ENCODE peak calls at places on chromosomes 2 and 18, in eight cellular contexts. F is NCI-H446; V is ureter; P is activated CD4-positive, alpha-beta memory T cell treated with anti-CD3 and anti-CD28 coated beads for 36 hours; J is H4; N is activated CD4-positive, alpha-beta T cell treated with anti-CD3 and anti-CD28 coated beads, Interleukin-2, amount 10 ng/mL, durations not matched to agents 7 days and 5 days; B is naive thymus-derived CD8-positive, alpha-beta T cell; O is H7. S is an unnamed sample.

GRCh38 chr2:239337877-239338484 is 62.8 kb downstream of the HDAC4 start:
- DNase-seq in P (no peak), F (no peak), N (no peak), B (no peak), V (no peak), J (no peak), O (peak; percentile 76), S (peak; percentile 65)

GRCh38 chr2:72109291-72109690 is 38.4 kb downstream of the CYP26B1 start:
- DNase-seq in B (no peak), J (no peak), P (no peak), N (no peak), F (no peak), V (no peak), O (no peak), S (peak; percentile 20)

GRCh38 chr2:187011206-187011605 is 162.2 kb upstream of the ZSWIM2 start:
- DNase-seq in P (no peak), J (no peak), B (no peak), N (no peak), F (no peak), V (no peak), O (no peak), S (no peak)

GRCh38 chr18:21316296-21316695 is 74.3 kb downstream of the GREB1L start:
- DNase-seq in N (no peak), P (no peak), J (no peak), O (no peak), F (no peak), V (no peak), B (no peak), S (no peak)

GRCh38 chr2:232463701-232464533 is 8.0 kb downstream of the ALPI start:
- DNase-seq in J (no peak), V (no peak), F (no peak), O (no peak), N (no peak), B (peak; percentile 27), P (no peak), S (peak; percentile 47)

GRCh38 chr2:64283641-64284371 is 139.6 kb upstream of the PELI1 start:
- DNase-seq in P (peak; percentile 38), B (no peak), O (no peak), V (no peak), F (no peak), J (no peak), N (peak; percentile 50), S (no peak)

GRCh38 chr2:232592687-232593407 is 40.6 kb upstream of the EFHD1 start:
- DNase-seq in V (no peak), F (no peak), O (no peak), B (no peak), P (peak; percentile 25), J (peak; percentile 48), N (no peak), S (no peak)

GRCh38 chr18:34867520-34867919 is 157.4 kb downstream of the DTNA start:
- DNase-seq in F (peak; percentile 6), O (peak; percentile 70), V (no peak), J (peak; percentile 20), B (no peak), N (no peak), P (peak; percentile 24), S (peak; percentile 83)

GRCh38 chr2:99865217-99865569 is 277.2 kb downstream of the AFF3 start:
- DNase-seq in V (no peak), J (no peak), P (no peak), F (no peak), B (no peak), O (no peak), N (no peak), S (no peak)

GRCh38 chr2:37585982-37586621 is 85.3 kb downstream of the CDC42EP3 start:
- DNase-seq in F (no peak), N (peak; percentile 77), J (no peak), V (peak; percentile 70), O (no peak), P (peak; percentile 85), B (peak; percentile 80), S (no peak)

GRCh38 chr2:69344305-69344704 is 42.7 kb downstream of the GFPT1 start:
- DNase-seq in N (no peak), P (no peak), O (no peak), J (no peak), F (no peak), V (no peak), B (no peak), S (no peak)

GRCh38 chr18:12741351-12741750 is 38.5 kb downstream of the PSMG2 start:
- DNase-seq in V (peak; percentile 46), B (no peak), P (peak; percentile 18), J (peak; percentile 58), O (no peak), N (no peak), F (no peak), S (no peak)

GRCh38 chr2:130756041-130756720 is 841 bp downstream of the AMER3 start:
- DNase-seq in N (peak; percentile 15), V (no peak), J (no peak), F (peak; percentile 8), B (no peak), P (peak; percentile 26), O (peak; percentile 97), S (peak; percentile 90)

GRCh38 chr2:241849616-241850543 is 8.8 kb downstream of the PDCD1 start:
- DNase-seq in P (no peak), F (no peak), J (no peak), O (peak; percentile 76), V (peak; percentile 37), N (no peak), B (no peak), S (peak; percentile 53)

GRCh38 chr2:12083081-12083569 is 336.7 kb downstream of the LPIN1 start:
- DNase-seq in J (no peak), V (no peak), P (no peak), N (no peak), F (no peak), O (peak; percentile 66), B (no peak), S (peak; percentile 59)

S was measured in endodermal cell.